ENCODE peak calls at places on chromosomes 11 and 22, in eight cellular contexts. Z is endothelial cell, P is dorsolateral prefrontal cortex, V is coronary artery, O is GM13977, F is body of pancreas, D is left ventricle myocardium inferior, B is pancreas. C is an unnamed sample.

GRCh38 chr22:24265734-24266133 is 4.9 kb upstream of the SPECC1L start:
- DNase-seq in F (no peak), B (no peak), D (no peak), Z (no peak), O (no peak), P (no peak), V (no peak), C (no peak)

GRCh38 chr11:65420506-65421203 is 1.9 kb upstream of the NEAT1 start:
- DNase-seq in V (no peak), Z (no peak), O (no peak), B (no peak), F (peak), D (no peak), P (no peak), C (no peak)

GRCh38 chr22:29744902-29745301 is 21.9 kb downstream of the ZMAT5 start:
- DNase-seq in B (no peak), O (no peak), P (no peak), D (no peak), Z (no peak), F (no peak), V (no peak), C (no peak)

GRCh38 chr11:62449451-62449851 is 30.6 kb downstream of the SCGB1A1 start:
- DNase-seq in Z (no peak), P (no peak), O (no peak), B (peak), V (no peak), F (peak), D (no peak), C (peak)

GRCh38 chr11:74442601-74443000 is 24.7 kb downstream of the KCNE3 start:
- DNase-seq in Z (no peak), D (no peak), F (peak), V (no peak), P (no peak), B (no peak), O (no peak), C (no peak)

GRCh38 chr22:44811141-44811540 is 58.8 kb downstream of the ARHGAP8 start:
- DNase-seq in V (no peak), O (no peak), Z (no peak), B (no peak), D (peak), F (no peak), P (no peak), C (no peak)

GRCh38 chr11:127205688-127206217 is 205.2 kb upstream of the KIRREL3 start:
- DNase-seq in V (no peak), F (no peak), B (no peak), P (no peak), Z (no peak), D (no peak), O (no peak), C (no peak)

GRCh38 chr11:2870460-2870859 is 15.1 kb downstream of the CDKN1C start:
- DNase-seq in V (no peak), F (no peak), B (no peak), D (no peak), O (no peak), Z (no peak), P (no peak), C (no peak)

GRCh38 chr22:17565986-17566687 is 2.8 kb downstream of the SLC25A18 start:
- DNase-seq in B (no peak), P (no peak), F (no peak), D (no peak), V (no peak), Z (no peak), O (no peak), C (no peak)

GRCh38 chr11:134592391-134592990 is 180.4 kb upstream of the B3GAT1 start:
- DNase-seq in O (no peak), V (peak), F (no peak), B (no peak), Z (peak), P (no peak), D (no peak), C (no peak)

GRCh38 chr22:49344196-49344595 is 483.5 kb downstream of the BRD1 start:
- DNase-seq in Z (no peak), O (no peak), P (no peak), D (no peak), V (peak), F (no peak), B (no peak), C (no peak)

GRCh38 chr11:128294685-128295079 is 292.7 kb downstream of the ETS1 start:
- DNase-seq in B (no peak), Z (no peak), O (no peak), P (no peak), F (no peak), D (no peak), V (no peak), C (no peak)

GRCh38 chr22:31022516-31022915 is 53.5 kb downstream of the TUG1 start:
- DNase-seq in V (no peak), Z (no peak), F (no peak), O (no peak), P (no peak), D (no peak), B (no peak), C (no peak)

GRCh38 chr11:105942951-105943350 is 79.1 kb downstream of the MSANTD4 start:
- DNase-seq in Z (no peak), P (no peak), V (no peak), D (no peak), F (no peak), O (no peak), B (no peak), C (no peak)

GRCh38 chr11:10556590-10556989 is 11.9 kb downstream of the LYVE1 start:
- DNase-seq in Z (no peak), O (no peak), V (no peak), F (no peak), P (no peak), D (no peak), B (no peak), C (peak)

GRCh38 chr11:131661137-131661536 is 290.7 kb downstream of the NTM start:
- DNase-seq in Z (no peak), P (no peak), B (no peak), D (no peak), O (no peak), V (no peak), F (no peak), C (no peak)

DNA sequence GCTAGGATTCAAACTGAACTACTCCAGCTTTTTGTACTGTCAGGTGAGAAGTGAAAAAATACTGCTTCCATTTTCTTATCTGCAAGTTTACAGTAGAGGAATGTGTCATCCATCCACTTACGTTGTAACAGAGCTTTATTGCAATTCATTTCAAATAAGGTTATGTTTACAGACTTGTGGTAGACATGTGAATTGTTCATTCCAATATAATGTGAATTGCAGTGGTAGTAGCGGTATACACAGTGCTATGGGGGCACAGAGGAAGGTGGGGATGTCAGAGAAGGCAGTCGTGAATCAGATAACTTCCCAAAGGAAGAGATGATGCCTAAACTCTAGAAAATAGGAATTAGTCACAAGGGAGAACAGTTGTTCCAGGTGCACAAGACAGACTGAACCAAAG is 42.5 kb downstream of the CEP57 start:
- DNase-seq in D (no peak), B (no peak), Z (no peak), O (no peak), V (no peak), F (no peak), P (no peak), C (no peak)
- TF ChIP-seq CTCF in D (no peak), B (no peak), Z (no peak), O (no peak), V (no peak), F (no peak), P (no peak), C (no peak)

GRCh38 chr11:18722293-18722637 is 3.7 kb downstream of the IGSF22 start:
- DNase-seq in Z (no peak), D (no peak), P (no peak), F (no peak), O (no peak), V (no peak), B (no peak), C (no peak)
- TF ChIP-seq CTCF in Z (no peak), D (peak), P (no peak), F (peak), O (no peak), V (peak), B (no peak), C (peak)

DNA sequence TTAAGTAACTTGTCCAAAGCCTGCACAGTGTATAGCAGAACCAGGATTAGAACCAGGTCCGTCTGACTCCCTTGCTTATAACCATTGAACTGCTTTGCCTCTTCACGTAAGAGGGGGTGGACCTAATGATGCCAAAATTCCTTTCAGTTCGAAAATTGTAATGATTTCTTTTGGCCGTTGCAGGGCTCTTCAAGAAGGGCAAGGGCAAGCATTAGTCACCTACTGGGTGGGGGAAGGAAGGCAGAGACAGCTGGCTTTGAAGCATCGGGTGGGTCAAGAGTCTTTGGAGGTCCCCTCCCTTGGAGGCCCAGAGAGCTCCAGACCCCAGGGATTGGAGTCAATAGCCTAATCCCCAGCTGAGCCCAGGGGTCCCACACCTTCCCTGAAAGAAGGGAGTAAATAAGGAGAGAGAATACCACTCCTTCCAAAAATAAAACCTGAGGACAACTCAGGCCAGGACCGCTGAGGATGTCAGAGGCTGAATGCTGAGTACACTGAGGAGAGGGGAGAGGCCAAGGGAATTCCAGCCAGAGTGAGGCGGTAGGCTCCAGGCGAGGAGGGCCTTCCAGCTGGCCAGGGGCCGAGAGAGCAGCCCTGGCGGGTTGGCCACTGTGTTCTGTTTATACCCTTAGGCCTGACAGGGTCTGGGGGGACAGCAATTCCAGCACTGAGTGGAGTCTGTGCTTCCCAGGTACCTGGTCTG is 14.1 kb downstream of the CREB3L1 start:
- DNase-seq in V (no peak), F (no peak), B (no peak), O (no peak), D (no peak), P (no peak), Z (no peak), C (no peak)
- TF ChIP-seq CTCF in V (no peak), F (no peak), B (no peak), O (no peak), D (no peak), P (no peak), Z (no peak), C (no peak)

DNA sequence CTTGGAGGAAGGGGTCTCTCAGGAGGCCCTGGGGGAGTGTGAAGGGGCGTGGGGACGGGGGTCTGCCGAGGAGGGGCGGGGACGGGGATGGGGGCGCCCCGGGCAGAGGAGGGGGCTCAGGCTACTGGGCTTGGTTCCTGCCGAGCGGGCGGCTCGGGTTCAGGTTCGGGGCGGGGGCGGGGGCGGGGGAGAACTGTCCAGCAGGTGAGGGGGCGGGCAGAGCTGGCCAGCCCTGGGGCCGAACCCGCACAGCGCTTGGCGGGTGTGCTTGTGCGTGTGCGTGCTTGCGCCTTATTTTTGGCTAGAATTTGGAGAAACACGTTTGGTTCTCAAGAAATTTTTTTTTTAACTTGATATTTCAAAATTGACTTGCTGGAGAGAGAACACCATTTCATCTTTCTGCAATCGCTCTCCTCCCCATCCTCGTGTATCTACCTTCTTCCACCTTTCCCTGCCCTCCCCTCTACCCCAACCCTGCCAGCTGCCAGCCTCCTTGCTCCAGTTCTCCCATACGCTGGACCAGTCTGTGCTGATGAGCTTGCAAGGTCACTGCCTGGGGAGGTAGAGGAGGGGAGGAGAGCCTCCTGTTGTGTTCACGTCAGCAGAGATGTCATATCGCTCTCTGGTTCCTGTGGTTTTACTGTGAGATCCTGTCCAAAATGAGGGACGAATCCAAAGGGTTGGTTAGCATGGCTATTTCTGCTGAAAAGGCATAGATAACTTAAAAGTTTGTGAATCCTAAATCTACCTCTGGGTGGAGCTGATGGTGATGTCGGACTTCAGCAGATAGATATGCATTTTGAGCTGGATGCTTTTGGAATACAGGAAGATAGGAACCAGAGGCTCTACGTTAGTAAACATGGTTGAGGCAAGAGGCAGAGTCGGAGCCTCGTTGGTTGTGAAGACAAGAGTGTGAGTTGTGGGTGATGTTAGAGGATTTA is 668 bp downstream of the MADD start:
- DNase-seq in O (peak), V (no peak), Z (peak), F (peak), B (peak), D (no peak), P (no peak), C (no peak)
- TF ChIP-seq CTCF in O (peak), V (no peak), Z (no peak), F (no peak), B (no peak), D (no peak), P (peak), C (no peak)

GRCh38 chr22:43743131-43743530 is 69.0 kb downstream of the EFCAB6 start:
- DNase-seq in V (no peak), P (no peak), B (no peak), F (no peak), Z (peak), O (no peak), D (no peak), C (no peak)
- TF ChIP-seq CTCF in V (no peak), P (peak), B (no peak), F (no peak), Z (peak), O (peak), D (no peak), C (no peak)

GRCh38 chr11:86629070-86629706 is 43.2 kb downstream of the ME3 start:
- DNase-seq in F (peak), D (no peak), V (no peak), P (no peak), O (no peak), Z (no peak), B (no peak), C (no peak)

GRCh38 chr11:86637976-86638375 is 34.4 kb downstream of the ME3 start:
- DNase-seq in Z (no peak), F (no peak), B (no peak), P (no peak), D (no peak), O (no peak), V (no peak), C (no peak)

GRCh38 chr11:86627776-86628455 is 44.5 kb downstream of the ME3 start:
- DNase-seq in F (no peak), B (no peak), D (peak), P (no peak), O (no peak), V (no peak), Z (no peak), C (no peak)

GRCh38 chr11:86636275-86636674 is 36.1 kb downstream of the ME3 start:
- DNase-seq in D (no peak), O (no peak), P (no peak), F (no peak), B (no peak), V (no peak), Z (no peak), C (no peak)

GRCh38 chr11:86632499-86633269 is 39.7 kb downstream of the ME3 start:
- DNase-seq in Z (peak), B (no peak), O (no peak), P (no peak), F (no peak), D (no peak), V (no peak), C (peak)
- TF ChIP-seq CTCF in Z (no peak), B (no peak), O (no peak), P (no peak), F (no peak), D (peak), V (peak), C (no peak)

GRCh38 chr22:20783844-20784723 is 10.2 kb downstream of the SERPIND1 start:
- DNase-seq in B (peak), O (peak), P (no peak), Z (peak), V (no peak), D (no peak), F (peak), C (peak)
- TF ChIP-seq CTCF in B (peak), O (peak), P (peak), Z (peak), V (no peak), D (peak), F (peak), C (peak)

DNA sequence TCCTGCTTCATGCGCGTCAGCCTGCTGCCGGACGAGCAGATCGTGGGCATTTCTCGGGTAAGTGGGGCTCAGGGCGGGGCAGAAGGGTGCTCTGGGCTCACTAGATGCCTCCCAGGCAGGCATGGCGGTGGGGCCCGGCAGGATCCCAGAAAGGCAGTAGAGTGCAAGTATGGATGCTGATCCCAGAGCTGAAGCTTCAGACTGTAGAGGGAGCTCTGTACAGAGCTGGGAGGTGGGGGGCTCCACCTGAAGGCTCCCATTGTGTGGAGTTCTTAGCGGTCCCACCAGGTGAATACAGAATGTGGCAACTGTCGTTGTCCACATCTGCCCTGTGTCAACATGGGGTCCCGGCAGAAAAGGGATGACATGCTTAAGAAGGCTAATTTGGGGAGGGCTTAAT is 16.5 kb upstream of the RHOD start:
- DNase-seq in V (no peak), D (no peak), B (no peak), O (no peak), F (no peak), Z (no peak), P (no peak), C (no peak)
- TF ChIP-seq CTCF in V (no peak), D (no peak), B (no peak), O (no peak), F (no peak), Z (no peak), P (no peak), C (no peak)

GRCh38 chr11:35619754-35620640 is 1.7 kb downstream of the FJX1 start:
- DNase-seq in Z (peak), P (peak), D (peak), F (peak), B (peak), V (no peak), O (peak), C (peak)
- TF ChIP-seq CTCF in Z (no peak), P (no peak), D (no peak), F (no peak), B (no peak), V (no peak), O (no peak), C (no peak)

GRCh38 chr11:26332572-26332915 is 614 bp downstream of the ANO3 start:
- DNase-seq in B (no peak), F (no peak), O (no peak), V (no peak), D (no peak), Z (no peak), P (no peak), C (no peak)

GRCh38 chr11:26333906-26334305 is 2.0 kb downstream of the ANO3 start:
- DNase-seq in B (no peak), Z (no peak), O (no peak), P (no peak), F (no peak), V (no peak), D (no peak), C (no peak)

GRCh38 chr11:26330255-26330654 is 1.7 kb upstream of the ANO3 start:
- DNase-seq in B (no peak), F (no peak), D (no peak), O (no peak), Z (no peak), V (no peak), P (no peak), C (no peak)

GRCh38 chr11:26335903-26336302 is 4.0 kb downstream of the ANO3 start:
- DNase-seq in D (no peak), O (no peak), B (no peak), P (no peak), Z (no peak), V (no peak), F (no peak), C (no peak)

GRCh38 chr11:26331911-26332571 is at the start of gene ANO3:
- DNase-seq in F (peak), O (peak), P (peak), V (no peak), B (peak), D (peak), Z (peak), C (peak)
- TF ChIP-seq CTCF in F (peak), O (peak), P (peak), V (no peak), B (peak), D (peak), Z (peak), C (peak)